ENCODE peak calls at places on chromosomes 1 and 21, in six cellular contexts. W, B, I, D, Z and P are unnamed samples.

GRCh38 chr1:89198500-89199072 is at the start of gene GBP4:
- DNase-seq in W (peak; percentile 46), B (no peak), I (no peak), D (peak; percentile 69), Z (no peak), P (peak; percentile 15)

GRCh38 chr21:36909901-36910561 is 56.4 kb downstream of the HLCS start:
- DNase-seq in W (no peak), B (peak; percentile 21), I (no peak), D (no peak), Z (no peak), P (no peak)

GRCh38 chr1:236039736-236040670 is 24.9 kb downstream of the NID1 start:
- DNase-seq in W (no peak), B (peak; percentile 93), I (no peak), D (no peak), Z (no peak), P (no peak)

GRCh38 chr1:171668372-171668771 is 15.9 kb upstream of the MYOC start:
- DNase-seq in W (no peak), B (no peak), I (no peak), D (no peak), Z (no peak), P (no peak)

GRCh38 chr21:39641827-39642450 is 29.2 kb downstream of the B3GALT5 start:
- DNase-seq in W (peak; percentile 54), B (no peak), I (no peak), D (no peak), Z (no peak), P (no peak)

GRCh38 chr1:185816460-185816859 is 82.3 kb downstream of the HMCN1 start:
- DNase-seq in W (no peak), B (no peak), I (no peak), D (no peak), Z (no peak), P (no peak)

GRCh38 chr1:216168481-216169005 is 254.7 kb downstream of the USH2A start:
- DNase-seq in W (no peak), B (no peak), I (no peak), D (no peak), Z (no peak), P (no peak)

GRCh38 chr1:3197781-3198316 is 128.8 kb downstream of the PRDM16 start:
- DNase-seq in W (no peak), B (peak; percentile 53), I (no peak), D (no peak), Z (no peak), P (no peak)

GRCh38 chr21:32993894-32994293 is 31.8 kb upstream of the OLIG2 start:
- DNase-seq in W (no peak), B (no peak), I (no peak), D (no peak), Z (no peak), P (no peak)

GRCh38 chr1:199302554-199302953 is 663.7 kb downstream of the PTPRC start:
- DNase-seq in W (no peak), B (no peak), I (no peak), D (no peak), Z (no peak), P (no peak)

GRCh38 chr21:35351434-35351833 is 302.3 kb upstream of the RUNX1 start:
- DNase-seq in W (no peak), B (no peak), I (no peak), D (no peak), Z (no peak), P (no peak)
- TF ChIP-seq CREB1 in W (no peak), B (no peak), I (no peak), D (no peak), Z (no peak), P (no peak)

DNA sequence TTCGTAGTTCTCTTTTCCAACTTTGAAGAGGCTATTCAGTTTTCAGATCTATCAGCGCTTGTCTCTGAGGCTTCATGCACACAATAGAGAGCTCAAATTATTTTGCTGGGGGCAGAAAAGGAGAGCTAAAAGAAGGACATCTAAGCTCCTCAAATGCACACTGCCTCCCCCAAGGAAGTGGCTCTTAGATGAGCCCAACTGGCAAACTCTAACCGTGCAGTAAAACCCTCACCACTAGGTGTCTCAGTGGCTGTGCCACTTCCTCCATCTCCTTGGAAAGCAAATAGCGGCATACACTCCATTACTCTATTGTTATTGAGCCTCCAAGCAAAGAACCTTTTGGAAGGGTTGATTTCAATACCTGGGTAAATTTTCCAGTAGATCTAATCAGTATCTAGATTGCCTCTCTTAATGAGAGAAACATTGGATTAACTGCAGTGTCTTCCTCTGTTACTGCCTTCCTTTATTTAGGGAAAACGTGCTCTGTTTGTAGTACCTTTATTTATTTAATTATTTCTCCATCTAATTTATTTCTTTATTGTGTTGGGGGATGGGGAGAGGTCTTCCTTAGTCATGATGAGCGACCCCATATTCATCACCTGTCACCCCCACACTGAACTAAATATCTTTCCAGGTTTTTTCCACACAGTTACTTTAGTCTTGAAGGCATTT is 9.2 kb upstream of the SFPQ start:
- DNase-seq in W (peak; percentile 93), B (peak; percentile 69), I (peak; percentile 61), D (peak; percentile 40), Z (peak; percentile 46), P (peak; percentile 76)
- TF ChIP-seq CREB1 in W (no peak), B (no peak), I (no peak), D (no peak), Z (no peak), P (no peak)

GRCh38 chr1:157369808-157370521 is 182.3 kb downstream of the FCRL5 start:
- DNase-seq in W (peak; percentile 85), B (peak; percentile 52), I (peak; percentile 67), D (peak; percentile 30), Z (no peak), P (peak; percentile 55)
- TF ChIP-seq CREB1 in W (no peak), B (no peak), I (no peak), D (no peak), Z (no peak), P (no peak)

GRCh38 chr21:31875424-31876097 is 2.7 kb downstream of the HUNK start:
- DNase-seq in W (no peak), B (no peak), I (no peak), D (no peak), Z (no peak), P (no peak)
- TF ChIP-seq CREB1 in W (no peak), B (no peak), I (no peak), D (no peak), Z (no peak), P (no peak)

GRCh38 chr1:53063744-53064515 is 1.9 kb downstream of the PODN start:
- DNase-seq in W (no peak), B (no peak), I (peak; percentile 46), D (no peak), Z (no peak), P (peak; percentile 6)

GRCh38 chr1:53061859-53062714 is at the start of gene PODN:
- DNase-seq in W (peak; percentile 59), B (no peak), I (peak; percentile 45), D (no peak), Z (no peak), P (no peak)

GRCh38 chr1:53061123-53061858 is 722 bp upstream of the PODN start:
- DNase-seq in W (no peak), B (no peak), I (no peak), D (no peak), Z (no peak), P (no peak)

GRCh38 chr1:53060580-53060979 is 1.4 kb upstream of the PODN start:
- DNase-seq in W (no peak), B (no peak), I (no peak), D (no peak), Z (no peak), P (no peak)

DNA sequence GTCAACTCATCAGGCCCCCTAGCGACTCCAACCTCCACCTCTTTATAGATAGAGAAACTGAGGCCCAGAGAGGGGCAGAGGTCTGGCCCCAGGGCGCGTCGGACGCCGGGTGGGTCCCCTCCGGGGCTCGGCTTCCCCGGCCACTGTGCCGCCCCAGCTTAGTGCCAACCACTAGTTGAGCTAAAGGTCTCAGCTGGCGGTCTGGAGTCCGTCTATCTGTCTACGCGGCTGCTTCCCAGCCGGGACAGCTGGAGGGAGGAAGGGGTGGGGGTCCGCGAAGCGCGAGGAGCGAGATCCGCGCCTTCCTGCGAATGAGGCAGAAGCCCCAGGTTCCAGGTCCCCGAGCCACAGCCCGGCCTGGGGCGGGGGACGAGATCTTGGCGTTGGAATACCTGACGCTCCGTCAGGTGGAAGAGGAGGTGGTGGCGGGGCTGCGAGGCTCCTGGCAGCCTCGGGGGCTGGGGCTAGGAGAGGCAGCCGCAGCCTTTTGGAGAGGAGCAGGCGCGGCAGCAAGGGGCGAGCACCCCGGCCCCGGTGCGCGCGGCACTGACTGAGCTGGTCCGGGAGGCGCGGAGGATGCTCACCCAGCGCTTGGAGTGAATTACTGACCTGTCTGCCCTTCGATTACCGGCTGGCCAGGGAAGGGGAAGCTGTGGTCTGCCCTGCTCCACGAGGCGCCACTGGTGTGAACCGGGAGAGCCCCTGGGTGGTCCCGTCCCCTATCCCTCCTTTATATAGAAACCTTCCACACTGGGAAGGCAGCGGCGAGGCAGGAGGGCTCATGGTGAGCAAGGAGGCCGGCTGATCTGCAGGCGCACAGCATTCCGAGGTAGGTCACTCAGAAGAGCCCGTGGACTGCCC is 948 bp downstream of the PODN start:
- DNase-seq in W (peak; percentile 65), B (no peak), I (no peak), D (no peak), Z (no peak), P (peak; percentile 62)
- TF ChIP-seq CREB1 in W (no peak), B (no peak), I (no peak), D (no peak), Z (no peak), P (no peak)

DNA sequence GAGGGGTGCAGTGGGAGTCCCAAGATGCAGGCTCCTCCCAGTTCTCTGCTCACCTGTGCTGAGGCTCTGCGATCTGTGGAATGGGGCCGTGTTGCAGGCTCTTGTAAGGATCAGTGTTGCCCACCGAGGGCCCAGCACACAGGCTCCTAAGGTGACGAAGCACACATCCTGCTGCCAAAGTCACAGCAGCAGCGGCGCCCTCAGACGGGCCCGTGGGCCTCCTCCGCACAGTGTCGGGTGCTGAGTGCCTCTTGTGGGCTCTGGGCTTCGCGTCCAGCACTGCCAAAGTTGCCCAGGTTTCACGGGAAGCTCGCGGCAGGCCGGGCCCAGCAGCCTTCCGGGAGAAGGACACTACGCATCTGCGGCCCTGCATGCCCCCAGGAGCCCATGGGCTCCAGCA is 72.1 kb upstream of the ABCG1 start:
- DNase-seq in W (no peak), B (no peak), I (no peak), D (no peak), Z (no peak), P (peak; percentile 11)
- TF ChIP-seq CREB1 in W (no peak), B (no peak), I (no peak), D (no peak), Z (no peak), P (no peak)